ENCODE peak calls at places on chromosomes 5 and 9, in four cellular contexts. H is Panc1, Z is K562, B is HepG2. I is an unnamed sample.

GRCh38 chr9:135255033-135255842 is 167.8 kb downstream of the OLFM1 start:
- DNase-seq in H (no peak), Z (no peak), B (no peak), I (no peak)

GRCh38 chr5:1320436-1321344 is 24.2 kb downstream of the CLPTM1L start:
- DNase-seq in H (no peak), Z (no peak), B (no peak), I (no peak)

GRCh38 chr5:80453372-80453771 is 34.5 kb upstream of the FAM151B start:
- DNase-seq in H (no peak), Z (no peak), B (no peak), I (no peak)

GRCh38 chr5:106853266-106853665 is 817.5 kb downstream of the EFNA5 start:
- DNase-seq in H (no peak), Z (no peak), B (no peak), I (no peak)

GRCh38 chr5:2896371-2897275 is 145.1 kb upstream of the IRX2 start:
- DNase-seq in H (no peak), Z (no peak), B (no peak), I (no peak)

GRCh38 chr5:67425514-67425913 is 228.9 kb upstream of the CD180 start:
- DNase-seq in H (no peak), Z (no peak), B (no peak), I (no peak)

GRCh38 chr9:16105576-16105975 is 552.7 kb downstream of the CCDC171 start:
- DNase-seq in H (no peak), Z (no peak), B (no peak), I (no peak)

GRCh38 chr9:121353246-121353975 is 16.6 kb downstream of the STOM start:
- DNase-seq in H (no peak), Z (no peak), B (no peak), I (no peak)

GRCh38 chr9:87097238-87097637 is 149.9 kb upstream of the GAS1 start:
- DNase-seq in H (no peak), Z (no peak), B (no peak), I (no peak)

GRCh38 chr9:34253460-34253837 is 74.6 kb downstream of the UBAP1 start:
- DNase-seq in H (no peak), Z (no peak), B (no peak), I (no peak)
- TF ChIP-seq TCF7L2 in H (no peak), Z (no peak), B (no peak), I (no peak)

GRCh38 chr9:131530546-131530929 is 525 bp downstream of the UCK1 start:
- DNase-seq in H (no peak), Z (peak; percentile 58), B (peak; percentile 24), I (no peak)
- TF ChIP-seq TCF7L2 in H (no peak), Z (no peak), B (no peak), I (no peak)

GRCh38 chr9:107043886-107044285 is 180.9 kb downstream of the ZNF462 start:
- DNase-seq in H (no peak), Z (no peak), B (no peak), I (no peak)
- TF ChIP-seq TCF7L2 in H (no peak), Z (no peak), B (no peak), I (no peak)

GRCh38 chr9:129669946-129670345 is 4.5 kb downstream of the PRRX2 start:
- DNase-seq in H (no peak), Z (no peak), B (no peak), I (no peak)
- TF ChIP-seq TCF7L2 in H (no peak), Z (no peak), B (no peak), I (no peak)

GRCh38 chr9:132068604-132069003 is 11.1 kb downstream of the MED27 start:
- DNase-seq in H (no peak), Z (no peak), B (no peak), I (no peak)

GRCh38 chr9:132074736-132075135 is 4.9 kb downstream of the MED27 start:
- DNase-seq in H (no peak), Z (no peak), B (no peak), I (no peak)

GRCh38 chr9:132071847-132072507 is 7.7 kb downstream of the MED27 start:
- DNase-seq in H (no peak), Z (no peak), B (no peak), I (no peak)

GRCh38 chr9:132066057-132066456 is 13.6 kb downstream of the MED27 start:
- DNase-seq in H (no peak), Z (no peak), B (no peak), I (no peak)

GRCh38 chr9:132069046-132069898 is 10.4 kb downstream of the MED27 start:
- DNase-seq in H (no peak), Z (no peak), B (no peak), I (no peak)
- TF ChIP-seq TCF7L2 in H (no peak), Z (no peak), B (no peak), I (no peak)

DNA sequence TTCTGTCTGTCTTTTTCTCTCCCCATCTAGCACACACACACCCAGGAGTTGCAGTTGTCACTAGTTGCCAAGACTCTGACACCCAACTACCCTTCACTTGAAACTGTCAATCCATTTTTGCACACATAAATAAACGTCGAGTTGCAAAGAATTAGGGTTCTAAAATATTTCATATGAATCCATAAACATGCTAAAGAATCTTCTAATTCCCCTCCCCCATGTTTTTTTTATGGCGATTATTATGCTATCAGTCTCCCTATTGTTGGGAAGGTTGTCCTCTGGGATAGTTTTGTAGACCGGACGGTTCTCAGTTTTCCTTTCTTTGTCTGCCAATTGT is 164.7 kb upstream of the MPDZ start:
- DNase-seq in H (no peak), Z (no peak), B (no peak), I (no peak)
- TF ChIP-seq TCF7L2 in H (no peak), Z (no peak), B (no peak), I (no peak)

I was measured in HCT116.